ENCODE peak calls at places on chromosomes 16 and 17, in four cellular contexts. W, J, U and R are unnamed samples.

GRCh38 chr17:45364531-45365390 is 47.9 kb upstream of the MAP3K14 start:
- DNase-seq in W (no peak), J (peak), U (no peak), R (no peak)

GRCh38 chr17:35243459-35244204 is 760 bp downstream of the SLFN5 start:
- DNase-seq in W (no peak), J (peak), U (peak), R (no peak)

GRCh38 chr16:8537691-8538342 is 52.5 kb downstream of the TMEM114 start:
- DNase-seq in W (no peak), J (no peak), U (no peak), R (no peak)

GRCh38 chr16:9447699-9448098 is 356.3 kb downstream of the HAPSTR1 start:
- DNase-seq in W (no peak), J (no peak), U (no peak), R (no peak)

GRCh38 chr16:66390346-66391108 is 24.0 kb downstream of the CDH5 start:
- DNase-seq in W (no peak), J (no peak), U (no peak), R (peak)

GRCh38 chr16:12674096-12674495 is 129.6 kb downstream of the CPPED1 start:
- DNase-seq in W (no peak), J (peak), U (no peak), R (no peak)

GRCh38 chr17:46851029-46851741 is at the start of gene WNT9B:
- DNase-seq in W (no peak), J (no peak), U (no peak), R (no peak)

GRCh38 chr16:30094541-30095165 is 1.4 kb downstream of the YPEL3 start:
- DNase-seq in W (no peak), J (no peak), U (no peak), R (no peak)

GRCh38 chr16:57185446-57185944 is 344 bp downstream of the PSME3IP1 start:
- DNase-seq in W (no peak), J (peak), U (peak), R (no peak)

GRCh38 chr17:38464251-38464722 is 36.0 kb downstream of the ARHGAP23 start:
- DNase-seq in W (no peak), J (peak), U (no peak), R (no peak)

GRCh38 chr16:85568519-85568918 is 44.6 kb upstream of the GSE1 start:
- DNase-seq in W (no peak), J (no peak), U (peak), R (no peak)

GRCh38 chr16:17275989-17276530 is 194.7 kb downstream of the XYLT1 start:
- DNase-seq in W (no peak), J (no peak), U (no peak), R (no peak)

GRCh38 chr17:2366747-2367494 is 29.6 kb downstream of the SGSM2 start:
- DNase-seq in W (no peak), J (no peak), U (no peak), R (no peak)
- TF ChIP-seq CTCF in W (no peak), J (no peak), U (no peak), R (peak)

DNA sequence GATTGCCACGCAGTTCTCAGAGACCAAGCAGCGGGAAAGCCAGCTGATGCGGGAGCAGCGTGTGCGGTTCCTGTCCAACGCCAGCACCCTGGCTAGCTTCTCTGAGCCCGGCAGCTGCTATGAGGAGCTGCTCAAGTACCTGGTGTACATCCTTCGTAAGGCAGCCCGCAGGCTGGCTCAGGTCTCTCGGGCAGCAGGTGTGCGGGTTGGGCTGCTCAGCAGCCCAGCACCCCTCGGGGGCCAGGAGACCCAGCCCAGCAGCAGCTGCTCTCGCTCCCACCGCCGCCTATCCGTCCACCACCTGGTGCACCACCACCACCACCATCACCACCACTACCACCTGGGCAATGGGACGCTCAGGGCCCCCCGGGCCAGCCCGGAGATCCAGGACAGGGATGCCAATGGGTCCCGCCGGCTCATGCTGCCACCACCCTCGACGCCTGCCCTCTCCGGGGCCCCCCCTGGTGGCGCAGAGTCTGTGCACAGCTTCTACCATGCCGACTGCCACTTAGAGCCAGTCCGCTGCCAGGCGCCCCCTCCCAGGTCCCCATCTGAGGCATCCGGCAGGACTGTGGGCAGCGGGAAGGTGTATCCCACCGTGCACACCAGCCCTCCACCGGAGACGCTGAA is 15.2 kb downstream of the CACNA1G start:
- DNase-seq in W (no peak), J (no peak), U (no peak), R (no peak)
- TF ChIP-seq CTCF in W (peak), J (peak), U (no peak), R (no peak)

GRCh38 chr16:592518-593306 is 2.8 kb downstream of the RAB40C start:
- DNase-seq in W (peak), J (peak), U (peak), R (no peak)
- TF ChIP-seq CTCF in W (peak), J (no peak), U (no peak), R (no peak)

DNA sequence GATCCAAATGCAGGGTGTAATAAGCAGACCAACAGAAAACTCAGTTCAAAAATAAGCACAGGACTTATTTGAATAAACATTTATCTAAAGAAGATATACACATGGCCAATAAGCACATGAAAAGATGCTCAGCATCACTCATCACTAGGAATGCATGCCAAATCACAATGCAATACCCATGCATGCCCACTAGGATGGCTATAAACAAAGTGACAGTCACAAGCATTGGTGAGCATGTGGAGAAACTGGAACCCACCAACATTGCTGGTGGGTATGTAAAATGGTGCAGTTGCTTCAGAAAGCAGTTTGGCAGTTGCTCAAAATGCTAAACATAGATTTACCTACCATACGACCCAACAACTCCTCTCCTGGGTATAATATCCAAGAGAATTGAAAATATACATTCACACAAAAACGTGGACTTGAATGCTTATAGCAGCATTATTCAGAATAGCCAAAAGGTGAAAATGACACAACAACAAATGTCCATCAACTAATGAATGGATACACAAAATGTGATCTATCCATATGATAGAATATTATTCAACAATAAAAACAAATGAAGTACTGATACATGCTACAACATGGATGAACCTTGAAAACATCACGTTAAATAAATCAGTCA is 20.1 kb downstream of the UBE2O start:
- DNase-seq in W (no peak), J (no peak), U (no peak), R (no peak)
- TF ChIP-seq CTCF in W (peak), J (peak), U (no peak), R (peak)

DNA sequence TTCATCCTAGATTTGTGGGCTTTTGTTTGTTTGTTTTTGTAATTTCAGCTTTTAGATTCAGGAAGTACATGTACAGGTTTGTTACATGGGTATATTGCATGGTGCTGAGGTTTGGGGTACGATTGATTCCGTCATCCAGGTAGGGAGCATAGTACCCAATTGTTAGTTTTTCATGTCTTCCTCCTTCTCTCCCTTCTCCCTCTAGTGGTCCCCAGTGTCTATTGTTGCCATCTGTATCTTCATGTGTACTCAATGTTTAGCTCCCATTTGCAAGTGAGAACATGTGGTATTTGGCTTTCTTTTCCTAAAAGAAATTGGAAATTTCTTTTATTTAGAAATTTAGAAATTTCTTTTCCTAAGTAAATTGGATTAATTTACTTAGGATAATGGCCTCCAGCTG is 37.1 kb upstream of the BCAS3 start:
- DNase-seq in W (no peak), J (peak), U (no peak), R (no peak)
- TF ChIP-seq CTCF in W (no peak), J (peak), U (no peak), R (peak)

DNA sequence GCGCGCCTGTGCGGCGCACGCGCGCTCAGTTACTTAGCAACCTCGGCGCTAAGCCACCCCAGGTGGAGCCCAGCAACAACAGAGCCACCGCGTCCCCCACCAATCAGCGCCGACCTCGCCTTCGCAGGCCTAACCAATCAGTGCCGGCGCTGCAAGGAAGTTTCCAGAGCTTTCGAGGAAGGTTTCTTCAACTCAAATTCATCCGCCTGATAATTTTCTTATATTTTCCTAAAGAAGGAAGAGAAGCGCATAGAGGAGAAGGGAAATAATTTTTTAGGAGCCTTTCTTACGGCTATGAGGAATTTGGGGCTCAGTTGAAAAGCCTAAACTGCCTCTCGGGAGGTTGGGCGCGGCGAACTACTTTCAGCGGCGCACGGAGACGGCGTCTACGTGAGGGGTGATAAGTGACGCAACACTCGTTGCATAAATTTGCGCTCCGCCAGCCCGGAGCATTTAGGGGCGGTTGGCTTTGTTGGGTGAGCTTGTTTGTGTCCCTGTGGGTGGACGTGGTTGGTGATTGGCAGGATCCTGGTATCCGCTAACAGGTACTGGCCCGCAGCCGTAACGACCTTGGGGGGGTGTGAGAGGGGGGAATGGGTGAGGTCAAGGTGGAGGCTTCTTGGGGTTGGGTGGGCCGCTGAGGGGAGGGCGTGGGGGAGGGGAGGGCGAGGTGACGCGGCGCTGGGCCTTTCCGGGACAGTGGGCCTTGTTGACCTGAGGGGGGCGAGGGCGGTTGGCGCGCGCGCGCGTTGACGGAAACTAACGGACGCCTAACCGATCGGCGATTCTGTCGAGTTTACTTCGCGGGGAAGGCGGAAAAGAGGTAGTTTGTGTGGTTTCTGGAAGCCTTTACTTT is at the start of gene UBB:
- DNase-seq in W (peak), J (peak), U (peak), R (peak)
- TF ChIP-seq CTCF in W (peak), J (no peak), U (no peak), R (peak)

GRCh38 chr16:79169239-79169638 is 431.3 kb downstream of the MAF start:
- DNase-seq in W (no peak), J (no peak), U (no peak), R (no peak)
- TF ChIP-seq CTCF in W (no peak), J (no peak), U (no peak), R (no peak)